ENCODE peak calls at places on chromosomes 13 and 19, in six cellular contexts. C is left ventricle myocardium inferior, Y is mammary epithelial cell, J is brain microvascular endothelial cell, G is suprapubic skin, K is NB4. B is an unnamed sample.

GRCh38 chr13:75445717-75446529 is 36.0 kb downstream of the TBC1D4 start:
- DNase-seq in J (peak; percentile 5), C (no peak), Y (no peak), G (no peak), K (no peak), B (peak; percentile 23)

GRCh38 chr13:51006067-51006800 is 96.6 kb downstream of the RNASEH2B start:
- DNase-seq in J (no peak), C (no peak), Y (no peak), G (no peak), K (no peak), B (peak; percentile 68)

GRCh38 chr13:61339054-61339621 is 76.5 kb downstream of the PCDH20 start:
- DNase-seq in G (no peak), J (no peak), Y (no peak), K (no peak), C (no peak), B (no peak)

GRCh38 chr19:45177817-45178261 is at the start of gene TRAPPC6A:
- DNase-seq in Y (peak; percentile 86), G (no peak), C (no peak), J (peak; percentile 48), K (peak; percentile 80), B (peak; percentile 87)

GRCh38 chr19:12956446-12957388 is at the start of gene GADD45GIP1:
- DNase-seq in K (peak; percentile 89), C (peak; percentile 83), Y (peak; percentile 75), J (peak; percentile 59), G (peak; percentile 89), B (peak; percentile 90)

GRCh38 chr19:12195501-12195860 is 32.6 kb downstream of the ZNF136 start:
- DNase-seq in K (no peak), J (no peak), Y (no peak), G (no peak), C (no peak), B (no peak)

GRCh38 chr19:456547-457110 is 4.2 kb downstream of the SHC2 start:
- DNase-seq in C (no peak), J (no peak), K (no peak), Y (no peak), G (no peak), B (no peak)

GRCh38 chr13:32075150-32075851 is 43.7 kb downstream of the FRY start:
- DNase-seq in Y (no peak), G (no peak), C (no peak), K (no peak), J (no peak), B (no peak)

GRCh38 chr19:53546766-53547541 is 9.0 kb downstream of the ZNF331 start:
- DNase-seq in Y (no peak), G (no peak), K (no peak), J (no peak), C (no peak), B (peak; percentile 21)

GRCh38 chr13:42650470-42650869 is 76.5 kb downstream of the TNFSF11 start:
- DNase-seq in Y (no peak), C (no peak), K (no peak), J (no peak), G (no peak), B (peak; percentile 44)

GRCh38 chr13:110574161-110574560 is 12.6 kb upstream of the RAB20 start:
- DNase-seq in K (peak; percentile 42), J (no peak), Y (peak; percentile 7), C (no peak), G (no peak), B (no peak)

GRCh38 chr19:3604987-3605343 is 1.7 kb downstream of the TBXA2R start:
- DNase-seq in G (no peak), J (no peak), K (peak; percentile 79), C (no peak), Y (no peak), B (no peak)

GRCh38 chr13:24878340-24878739 is 114.4 kb downstream of the RNF17 start:
- DNase-seq in G (no peak), Y (no peak), C (no peak), K (no peak), J (no peak), B (no peak)

GRCh38 chr19:17405250-17406038 is at the start of gene BST2:
- DNase-seq in K (peak; percentile 94), Y (no peak), C (peak; percentile 46), G (no peak), J (peak; percentile 21), B (no peak)

GRCh38 chr13:20482275-20482761 is 43.3 kb downstream of the CRYL1 start:
- DNase-seq in J (no peak), Y (no peak), G (no peak), K (peak; percentile 41), C (no peak), B (no peak)
- TF ChIP-seq CTCF in J (no peak), Y (no peak), G (no peak), K (no peak), C (no peak), B (no peak)

GRCh38 chr19:40650749-40651305 is 39.6 kb downstream of the NUMBL start:
- DNase-seq in C (no peak), K (no peak), G (no peak), J (no peak), Y (no peak), B (peak; percentile 86)

GRCh38 chr19:40642062-40642706 is 41.0 kb downstream of the LTBP4 start:
- DNase-seq in Y (no peak), G (no peak), C (no peak), K (no peak), J (no peak), B (no peak)

GRCh38 chr19:40642757-40643325 is 41.7 kb downstream of the LTBP4 start:
- DNase-seq in J (no peak), C (no peak), G (no peak), K (no peak), Y (no peak), B (no peak)

GRCh38 chr19:40641306-40641705 is 40.1 kb downstream of the LTBP4 start:
- DNase-seq in Y (no peak), G (no peak), K (no peak), J (no peak), C (peak; percentile 61), B (no peak)

GRCh38 chr19:40646564-40647254 is 43.7 kb downstream of the NUMBL start:
- DNase-seq in C (no peak), K (no peak), G (no peak), J (no peak), Y (peak; percentile 54), B (no peak)
- H3K4me3 ChIP-seq in C (peak overlapping the region; percentile 36), K (no peak overlapping the region), G (no peak overlapping the region), J (no peak overlapping the region), Y (no peak overlapping the region), B (no peak overlapping the region)

GRCh38 chr13:46961719-46962118 is 64.9 kb upstream of the HTR2A start:
- DNase-seq in C (no peak), Y (peak; percentile 81), K (peak; percentile 88), G (no peak), J (peak; percentile 76), B (peak; percentile 84)

GRCh38 chr13:46963874-46964273 is 67.0 kb upstream of the HTR2A start:
- DNase-seq in J (no peak), K (peak; percentile 4), Y (peak; percentile 11), C (no peak), G (no peak), B (no peak)

GRCh38 chr13:46964789-46965527 is 68.1 kb upstream of the HTR2A start:
- DNase-seq in J (peak; percentile 26), C (no peak), Y (peak; percentile 65), K (no peak), G (no peak), B (peak; percentile 77)

GRCh38 chr13:46962286-46962941 is 65.6 kb upstream of the HTR2A start:
- DNase-seq in Y (peak; percentile 67), J (peak; percentile 12), K (peak; percentile 34), C (no peak), G (no peak), B (peak; percentile 68)
- TF ChIP-seq CTCF in Y (peak; percentile 32), J (peak; percentile 69), K (peak; percentile 66), C (peak; percentile 16), G (no peak), B (peak; percentile 28)

DNA sequence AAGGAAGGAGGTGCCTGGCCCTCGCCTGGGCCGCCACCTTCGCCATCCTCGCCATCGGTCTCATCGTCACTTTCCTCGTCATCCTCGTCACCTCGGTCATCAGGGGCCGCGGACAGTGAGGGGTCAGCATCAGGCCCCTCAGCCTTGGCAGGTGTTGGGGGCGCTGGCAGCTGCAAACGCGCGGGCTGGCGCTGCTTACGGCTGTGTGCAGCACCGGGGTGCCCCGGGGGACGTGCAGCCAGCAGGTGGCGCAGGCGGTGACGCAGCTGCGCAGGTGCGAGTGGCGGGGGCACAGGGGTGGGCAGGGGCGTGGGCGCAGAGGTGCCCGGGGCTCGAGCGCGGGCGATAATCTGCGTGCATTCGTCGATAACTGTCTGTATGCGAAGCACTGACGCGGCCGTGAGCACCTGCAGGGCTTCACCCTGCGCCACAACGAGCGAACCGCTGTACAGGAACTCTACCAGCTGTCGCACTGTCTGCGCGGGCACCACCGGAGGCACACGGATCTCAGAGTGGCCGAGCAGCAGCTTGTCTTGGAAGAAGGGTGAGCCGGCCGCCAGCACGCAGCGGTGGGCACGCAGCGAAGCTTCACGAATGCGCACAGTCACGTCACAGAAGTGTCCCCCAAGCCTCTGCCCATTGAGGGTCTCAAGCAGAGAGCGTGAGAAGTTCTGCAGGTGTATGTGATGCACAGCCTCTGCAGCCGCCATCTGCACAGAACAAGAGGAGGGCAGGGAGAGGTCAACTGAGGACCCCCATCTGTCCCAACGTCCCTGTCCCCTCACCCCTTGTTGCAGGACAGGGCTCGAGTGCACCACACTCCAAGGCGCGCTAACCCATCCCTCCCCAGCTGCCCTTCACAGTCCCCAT is 2.4 kb downstream of the ZBTB45 start:
- DNase-seq in C (no peak), Y (no peak), J (no peak), K (no peak), G (no peak), B (no peak)
- H3K4me3 ChIP-seq in C (no peak overlapping the region), Y (no peak overlapping the region), J (no peak overlapping the region), K (no peak overlapping the region), G (peak overlapping the region; percentile 80), B (no peak overlapping the region)

GRCh38 chr13:93151277-93151676 is 75.3 kb upstream of the GPC6 start:
- DNase-seq in G (no peak), C (no peak), Y (peak; percentile 87), K (peak; percentile 87), J (peak; percentile 63), B (peak; percentile 80)
- TF ChIP-seq CTCF in G (no peak), C (no peak), Y (no peak), K (no peak), J (no peak), B (no peak)

DNA sequence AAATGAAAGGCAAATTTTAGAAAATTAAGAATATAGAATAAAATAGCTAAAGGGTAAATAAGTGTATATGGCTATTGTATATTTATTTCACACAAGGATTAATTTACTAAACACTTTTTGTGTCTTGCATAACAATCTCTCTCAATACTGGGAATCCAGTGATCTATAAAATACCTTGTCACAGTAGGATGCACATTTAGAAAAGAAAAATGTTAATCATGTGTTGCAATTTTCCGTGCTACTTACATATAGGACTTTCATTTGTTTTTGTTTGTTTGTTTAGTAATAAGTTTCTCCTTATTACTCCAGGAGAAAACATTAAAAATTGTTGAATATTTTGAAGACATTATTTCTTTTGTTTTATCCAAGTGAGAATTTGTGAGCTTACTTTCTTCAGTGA is 1533.3 kb downstream of the SLITRK5 start:
- DNase-seq in K (no peak), J (no peak), C (no peak), Y (no peak), G (no peak), B (no peak)
- H3K4me3 ChIP-seq in K (no peak overlapping the region), J (no peak overlapping the region), C (no peak overlapping the region), Y (no peak overlapping the region), G (no peak overlapping the region), B (no peak overlapping the region)

B was measured in foreskin fibroblast.